ENCODE peak calls at places on chromosomes 6 and 20, in eight cellular contexts. M is tibial nerve; N is keratinocyte; I is psoas muscle; W is CD4-positive, alpha-beta T cell; E is heart left ventricle; K is AG04450; L is MM.1S. B is an unnamed sample.

GRCh38 chr6:47245745-47246371 is 63.8 kb downstream of the TNFRSF21 start:
- DNase-seq in I (no peak), W (no peak), K (no peak), M (no peak), L (no peak), E (no peak), N (no peak), B (no peak)

GRCh38 chr6:162942860-162943259 is 215.1 kb downstream of the PACRG start:
- DNase-seq in K (peak), M (no peak), L (no peak), I (no peak), N (no peak), E (no peak), W (no peak), B (no peak)

GRCh38 chr6:21294144-21294543 is 299.4 kb upstream of the SOX4 start:
- DNase-seq in L (no peak), E (no peak), K (no peak), N (no peak), M (no peak), W (no peak), I (no peak), B (no peak)

GRCh38 chr6:158377866-158378265 is 65.6 kb downstream of the TULP4 start:
- DNase-seq in W (no peak), K (peak), E (no peak), L (no peak), N (peak), M (no peak), I (no peak), B (peak)

GRCh38 chr20:5569021-5569420 is 181.2 kb upstream of the SHLD1 start:
- DNase-seq in L (peak), I (no peak), E (peak), W (no peak), M (peak), N (peak), K (no peak), B (no peak)

GRCh38 chr6:163338671-163339405 is 75.7 kb upstream of the QKI start:
- DNase-seq in W (no peak), K (no peak), I (peak), L (no peak), N (no peak), E (peak), M (no peak), B (peak)

GRCh38 chr6:710601-711571 is 17.9 kb upstream of the EXOC2 start:
- DNase-seq in M (peak), I (peak), N (no peak), K (no peak), L (peak), E (peak), W (peak), B (peak)

GRCh38 chr6:144314003-144314485 is 28.9 kb downstream of the UTRN start:
- DNase-seq in E (peak), W (no peak), N (no peak), K (peak), L (no peak), M (peak), I (peak), B (no peak)

GRCh38 chr6:20424679-20425078 is 23.0 kb downstream of the E2F3 start:
- DNase-seq in K (no peak), L (no peak), I (no peak), N (no peak), M (peak), W (no peak), E (no peak), B (no peak)

GRCh38 chr20:14700641-14700965 is 363.2 kb upstream of the FLRT3 start:
- DNase-seq in K (no peak), L (peak), E (no peak), N (no peak), M (no peak), I (no peak), W (no peak), B (no peak)

GRCh38 chr20:1505361-1505760 is 14.1 kb upstream of the SIRPB2 start:
- DNase-seq in M (no peak), E (no peak), W (no peak), K (no peak), N (peak), L (no peak), I (no peak), B (no peak)

GRCh38 chr20:325889-326644 is 715 bp downstream of the SOX12 start:
- DNase-seq in N (no peak), E (peak), W (peak), I (peak), M (no peak), K (no peak), L (peak), B (no peak)

GRCh38 chr6:109949281-109950065 is 28.6 kb upstream of the GPR6 start:
- DNase-seq in K (no peak), W (no peak), M (no peak), L (no peak), N (no peak), E (no peak), I (no peak), B (no peak)

GRCh38 chr20:56382696-56383095 is 9.3 kb downstream of the AURKA start:
- DNase-seq in W (no peak), M (no peak), K (no peak), N (no peak), E (no peak), I (no peak), L (no peak), B (no peak)

GRCh38 chr6:31575335-31575901 is at the start of gene TNF:
- DNase-seq in N (no peak), L (no peak), W (peak), M (peak), E (peak), K (no peak), I (peak), B (no peak)

GRCh38 chr6:85865665-85866372 is 223.1 kb upstream of the SYNCRIP start:
- DNase-seq in K (no peak), L (peak), E (no peak), M (no peak), W (no peak), I (no peak), N (peak), B (no peak)

GRCh38 chr20:3805594-3806264 is 9.6 kb downstream of the CDC25B start:
- DNase-seq in N (no peak), K (no peak), L (no peak), I (peak), M (no peak), E (no peak), W (no peak), B (no peak)

GRCh38 chr20:3803289-3803688 is 7.2 kb downstream of the CDC25B start:
- DNase-seq in K (no peak), L (no peak), W (no peak), M (no peak), E (no peak), N (no peak), I (peak), B (no peak)

GRCh38 chr20:3803854-3804253 is 7.7 kb downstream of the CDC25B start:
- DNase-seq in L (no peak), M (no peak), K (no peak), N (no peak), I (peak), E (no peak), W (no peak), B (no peak)

GRCh38 chr20:3804781-3805180 is 8.7 kb downstream of the CDC25B start:
- DNase-seq in N (no peak), K (no peak), E (no peak), W (no peak), I (peak), M (no peak), L (no peak), B (no peak)

GRCh38 chr20:3804254-3804751 is 8.2 kb downstream of the CDC25B start:
- DNase-seq in M (no peak), W (no peak), N (peak), I (peak), K (no peak), L (no peak), E (no peak), B (no peak)
- H3K27ac ChIP-seq in M (no peak), W (peak), N (peak), I (peak), K (peak), L (no peak), E (no peak), B (no peak)

GRCh38 chr6:137927777-137928218 is 60.7 kb downstream of the TNFAIP3 start:
- DNase-seq in I (no peak), M (no peak), L (peak), N (no peak), W (peak), E (no peak), K (no peak), B (no peak)
- H3K27ac ChIP-seq in I (peak), M (no peak), L (peak), N (no peak), W (peak), E (no peak), K (peak), B (no peak)

GRCh38 chr6:44116643-44117382 is 10.4 kb downstream of the MRPL14 start:
- DNase-seq in W (no peak), N (no peak), E (no peak), L (no peak), I (no peak), M (no peak), K (peak), B (no peak)

GRCh38 chr6:44119704-44120262 is 7.5 kb downstream of the MRPL14 start:
- DNase-seq in E (no peak), M (no peak), K (no peak), L (no peak), W (no peak), I (no peak), N (no peak), B (no peak)

GRCh38 chr6:44120692-44121443 is 6.4 kb downstream of the MRPL14 start:
- DNase-seq in I (no peak), W (no peak), L (no peak), M (no peak), K (no peak), E (no peak), N (no peak), B (no peak)

GRCh38 chr6:44115866-44116265 is 11.4 kb downstream of the MRPL14 start:
- DNase-seq in N (peak), W (no peak), M (no peak), I (no peak), E (no peak), L (peak), K (no peak), B (no peak)

GRCh38 chr6:44117397-44118128 is 9.7 kb downstream of the MRPL14 start:
- DNase-seq in W (no peak), K (no peak), N (peak), E (no peak), L (peak), M (no peak), I (no peak), B (no peak)
- H3K27ac ChIP-seq in W (no peak), K (peak), N (peak), E (no peak), L (peak), M (no peak), I (peak), B (no peak)

DNA sequence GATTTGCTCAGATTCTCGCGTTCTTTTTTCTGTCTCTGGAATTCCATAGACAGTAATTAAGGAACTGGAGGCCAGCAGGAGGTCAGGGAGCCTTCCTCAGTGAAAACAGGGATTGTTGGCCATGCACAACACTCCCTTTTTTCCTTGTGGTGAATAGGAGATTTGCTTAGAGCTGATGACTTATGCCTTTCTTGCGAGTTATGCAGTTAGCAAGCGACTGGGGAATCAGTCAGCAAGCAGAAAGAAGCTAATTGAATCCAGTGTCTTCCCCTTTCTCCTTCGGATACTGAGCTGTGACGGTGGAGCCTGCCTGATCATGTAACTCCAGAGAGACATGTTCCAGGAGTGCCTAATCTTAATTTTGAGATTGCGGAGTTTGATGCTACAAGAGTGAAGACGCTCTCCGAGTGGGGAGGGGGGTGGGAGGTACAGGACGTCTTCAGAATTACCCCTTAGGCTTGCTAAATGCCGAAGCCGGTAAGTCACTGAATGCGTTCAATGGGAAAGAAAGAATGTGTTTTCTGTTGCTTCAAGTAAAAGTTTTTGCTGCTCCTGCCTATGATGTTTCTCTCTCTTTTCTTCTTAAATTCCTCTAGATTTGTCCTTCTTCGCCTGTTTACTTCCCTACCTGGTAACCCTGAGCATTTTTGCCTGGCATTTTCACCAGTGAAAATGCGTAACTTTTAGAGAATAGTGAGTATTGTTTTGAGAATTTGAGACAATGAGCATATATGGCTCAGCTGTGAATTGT is 165.9 kb downstream of the SASH1 start:
- DNase-seq in L (no peak), E (peak), W (no peak), M (no peak), K (no peak), N (no peak), I (no peak), B (no peak)
- H3K27ac ChIP-seq in L (no peak), E (peak), W (no peak), M (peak), K (peak), N (peak), I (peak), B (peak)

GRCh38 chr20:41142241-41142640 is 4.9 kb downstream of the PLCG1 start:
- DNase-seq in I (no peak), L (no peak), W (no peak), E (no peak), M (no peak), N (no peak), K (no peak), B (no peak)
- H3K27ac ChIP-seq in I (peak), L (no peak), W (peak), E (peak), M (no peak), N (no peak), K (no peak), B (no peak)

DNA sequence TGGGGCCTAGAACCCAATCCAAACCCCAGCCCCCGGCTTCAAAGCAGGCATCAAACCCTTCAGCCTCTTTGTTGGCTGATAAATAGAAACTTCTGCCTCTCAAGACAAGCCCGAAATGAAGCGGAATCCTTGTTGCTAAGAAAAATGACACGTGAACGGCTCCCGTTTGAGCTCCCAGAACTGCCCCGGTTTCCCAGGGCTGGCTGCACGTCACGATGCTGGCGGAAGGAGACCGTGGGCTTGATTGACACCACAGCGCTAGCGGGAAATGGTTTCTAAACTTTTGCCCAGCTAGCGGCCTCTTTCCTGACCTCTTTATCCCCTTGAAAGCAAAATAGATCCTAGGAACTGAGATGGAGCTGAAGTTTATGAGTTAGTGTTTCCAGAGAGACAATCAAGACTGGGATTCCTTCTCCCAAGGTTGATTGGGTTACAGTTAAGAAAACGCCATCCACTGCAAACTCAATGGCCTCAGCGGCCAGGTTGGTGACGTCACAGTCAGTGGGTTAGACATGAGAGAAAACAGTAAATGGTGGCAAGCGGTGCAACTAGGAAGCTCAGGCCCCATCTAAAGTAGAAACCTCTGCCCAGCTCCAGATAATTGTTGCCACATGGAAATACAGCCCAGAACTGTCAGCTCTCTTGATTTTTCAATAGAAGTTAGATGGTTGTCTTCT is 117.0 kb downstream of the ANKRD60 start:
- DNase-seq in L (no peak), E (peak), K (no peak), I (no peak), M (no peak), W (no peak), N (no peak), B (peak)
- H3K27ac ChIP-seq in L (no peak), E (no peak), K (no peak), I (no peak), M (no peak), W (no peak), N (peak), B (no peak)